ENCODE peak calls at places on chromosome 2, in ten cellular contexts. R, N, I, X, C, D, E, S, A and J are unnamed samples.

GRCh38 chr2:191265311-191266170 is 20.3 kb downstream of the MYO1B start:
- DNase-seq in A (no peak), E (no peak), X (no peak), S (peak), I (no peak), C (peak), R (peak), N (peak), D (no peak), J (peak)

GRCh38 chr2:73291461-73292315 is 1.7 kb downstream of the EGR4 start:
- DNase-seq in R (no peak), D (peak), S (no peak), A (no peak), C (no peak), N (peak), I (peak), X (peak), E (peak), J (peak)

GRCh38 chr2:53381271-53381670 is 386.3 kb upstream of the CHAC2 start:
- DNase-seq in S (no peak), A (no peak), E (no peak), X (no peak), C (no peak), N (no peak), I (no peak), D (no peak), R (no peak), J (no peak)

GRCh38 chr2:44951714-44952113 is 10.2 kb downstream of the SIX3 start:
- DNase-seq in E (no peak), I (no peak), C (no peak), D (no peak), X (no peak), S (no peak), R (no peak), N (no peak), A (no peak), J (no peak)

GRCh38 chr2:240784629-240785423 is 35.2 kb downstream of the KIF1A start:
- DNase-seq in I (no peak), C (no peak), N (no peak), S (no peak), E (no peak), X (peak), R (no peak), A (no peak), D (peak), J (no peak)

GRCh38 chr2:239629936-239630617 is 229.3 kb upstream of the HDAC4 start:
- DNase-seq in X (no peak), D (no peak), R (peak), S (peak), N (no peak), A (no peak), E (no peak), C (peak), I (no peak), J (no peak)

GRCh38 chr2:143171817-143172216 is 42.6 kb downstream of the ARHGAP15 start:
- DNase-seq in X (no peak), S (peak), D (no peak), N (peak), I (peak), R (peak), C (no peak), E (no peak), A (no peak), J (peak)

GRCh38 chr2:15650616-15651366 is 59.1 kb downstream of the DDX1 start:
- DNase-seq in E (no peak), S (no peak), X (no peak), C (no peak), D (no peak), I (no peak), R (no peak), A (no peak), N (no peak), J (no peak)

GRCh38 chr2:236986524-236987330 is 99.0 kb upstream of the COPS8 start:
- DNase-seq in I (no peak), R (no peak), C (no peak), A (no peak), D (no peak), S (no peak), X (no peak), E (no peak), N (no peak), J (no peak)

GRCh38 chr2:177753682-177754475 is 318.7 kb downstream of the PDE11A start:
- DNase-seq in S (peak), D (no peak), C (peak), A (peak), I (peak), E (peak), X (peak), N (peak), R (peak), J (peak)

GRCh38 chr2:170077830-170078569 is 99.9 kb upstream of the MYO3B start:
- DNase-seq in I (no peak), D (no peak), N (no peak), C (no peak), E (no peak), X (no peak), S (no peak), A (no peak), R (no peak), J (no peak)

GRCh38 chr2:20091305-20091991 is 40.0 kb upstream of the LAPTM4A start:
- DNase-seq in X (no peak), E (no peak), I (peak), S (peak), R (peak), N (peak), D (no peak), A (peak), C (peak), J (peak)

GRCh38 chr2:18559531-18559930 is 922 bp downstream of the RDH14 start:
- DNase-seq in N (no peak), X (no peak), C (no peak), A (no peak), S (no peak), E (no peak), I (peak), D (no peak), R (no peak), J (no peak)

GRCh38 chr2:32061973-32062861 is 1.1 kb upstream of the SPAST start:
- DNase-seq in E (peak), D (no peak), N (peak), I (no peak), A (no peak), R (peak), S (peak), C (peak), X (peak), J (no peak)

GRCh38 chr2:174332607-174333001 is 2.1 kb upstream of the SP9 start:
- DNase-seq in A (no peak), X (no peak), R (no peak), S (no peak), E (peak), D (no peak), N (no peak), I (peak), C (no peak), J (no peak)
- H3K4me3 ChIP-seq in A (peak), X (no peak), R (peak), S (no peak), E (peak), D (no peak), N (no peak), I (peak), C (no peak), J (no peak)

DNA sequence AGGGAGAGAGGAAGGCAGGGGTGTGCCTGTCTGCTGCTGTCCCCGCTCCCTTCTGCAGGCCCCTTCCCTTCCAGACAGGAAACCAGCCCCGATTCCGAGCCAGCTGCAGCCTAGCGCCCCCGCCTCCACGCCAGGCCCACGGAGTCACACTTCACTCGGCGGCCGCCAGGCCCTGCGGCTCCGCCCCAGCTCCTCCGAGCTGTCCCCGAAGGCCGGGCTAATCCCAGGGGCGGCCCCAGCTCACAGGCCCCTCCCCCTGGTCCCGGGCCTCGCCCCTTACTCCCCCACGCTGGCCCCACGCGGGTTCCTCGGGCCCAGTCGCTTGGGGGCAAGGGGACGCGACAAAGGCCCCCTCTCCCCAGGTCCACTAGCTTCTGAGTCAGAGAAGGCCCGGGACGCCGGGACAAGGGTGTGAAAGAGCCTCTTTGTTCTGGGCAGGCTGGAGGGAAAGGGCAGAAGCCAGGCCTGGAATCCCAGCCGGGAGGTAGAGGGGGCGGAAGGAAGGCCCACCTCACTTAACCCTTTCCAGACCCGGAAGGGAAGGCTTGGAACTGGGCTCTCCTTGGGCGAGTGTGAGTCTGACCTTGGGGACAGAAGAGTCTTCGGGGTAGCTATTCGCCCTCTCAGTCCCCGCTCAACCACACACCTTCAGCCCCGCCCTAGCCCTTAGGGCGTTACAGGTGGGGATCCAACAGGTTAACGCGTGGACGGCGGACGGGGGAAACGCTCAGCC is 1.2 kb downstream of the RTKN start:
- DNase-seq in D (peak), I (peak), C (peak), S (peak), X (peak), R (peak), A (peak), N (peak), E (peak), J (peak)
- TF ChIP-seq CTCF in D (peak), I (no peak), C (no peak), S (peak), X (no peak), R (peak), A (peak), N (peak), E (peak), J (no peak)

GRCh38 chr2:26401739-26402541 is at the start of gene DRC1:
- DNase-seq in R (peak), C (peak), N (peak), D (peak), S (peak), A (peak), E (peak), X (peak), I (peak), J (peak)
- H3K4me3 ChIP-seq in R (peak), C (peak), N (peak), D (no peak), S (no peak), A (peak), E (peak), X (peak), I (peak), J (peak)

GRCh38 chr2:210399440-210400041 is 77.0 kb downstream of the LANCL1 start:
- DNase-seq in C (peak), X (no peak), N (peak), R (no peak), D (no peak), A (no peak), I (peak), E (no peak), S (peak), J (no peak)
- TF ChIP-seq CTCF in C (peak), X (peak), N (peak), R (peak), D (no peak), A (no peak), I (peak), E (peak), S (peak), J (peak)

GRCh38 chr2:188787661-188788044 is 186.5 kb upstream of the COL3A1 start:
- DNase-seq in X (no peak), R (peak), E (no peak), I (no peak), S (peak), A (no peak), N (peak), D (no peak), C (peak), J (peak)
- H3K4me3 ChIP-seq in X (no peak), R (no peak), E (no peak), I (no peak), S (no peak), A (no peak), N (no peak), D (no peak), C (no peak), J (peak)

DNA sequence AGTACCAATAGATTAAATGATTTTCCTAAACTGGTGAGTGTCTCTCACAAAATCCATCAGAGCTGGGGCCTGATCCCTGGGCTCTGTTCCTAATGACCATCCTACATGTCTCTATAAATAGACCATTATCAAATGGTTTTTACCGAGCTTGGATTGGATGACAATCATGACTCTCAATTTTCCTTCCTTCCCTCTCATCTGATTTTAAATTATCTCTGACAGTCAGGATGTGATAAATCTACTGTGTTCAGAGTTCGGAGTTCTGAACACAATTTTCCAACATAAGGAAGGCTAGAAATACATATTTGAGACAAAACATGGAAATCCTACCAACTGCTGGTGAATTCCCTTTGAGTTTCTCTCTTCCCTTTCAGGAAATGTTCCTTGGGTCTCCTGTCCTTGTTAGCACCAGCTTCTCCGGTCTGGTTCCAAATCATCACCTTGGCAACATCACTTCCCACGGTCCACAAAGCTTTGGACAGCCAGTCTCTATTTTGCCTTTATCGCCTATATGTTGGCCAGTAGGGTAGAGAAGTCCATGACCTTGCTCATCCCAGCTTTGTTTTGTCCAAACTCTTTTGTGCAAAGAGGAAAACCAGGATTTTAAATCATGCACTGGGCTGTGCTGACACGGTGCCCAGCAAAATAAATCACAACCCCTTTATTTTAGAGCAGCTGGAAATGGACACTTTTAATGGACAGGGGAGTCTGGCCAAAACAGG is 139.6 kb upstream of the ITGA6 start:
- DNase-seq in X (no peak), C (no peak), S (peak), I (no peak), E (no peak), A (no peak), D (no peak), N (no peak), R (no peak), J (no peak)
- TF ChIP-seq CTCF in X (no peak), C (no peak), S (no peak), I (no peak), E (no peak), A (no peak), D (no peak), N (no peak), R (no peak), J (no peak)

GRCh38 chr2:127193164-127193947 is 26.7 kb downstream of the CYP27C1 start:
- DNase-seq in I (no peak), C (no peak), D (peak), E (peak), X (no peak), N (no peak), A (no peak), S (peak), R (peak), J (no peak)
- H3K4me3 ChIP-seq in I (no peak), C (no peak), D (no peak), E (no peak), X (no peak), N (no peak), A (no peak), S (no peak), R (peak), J (no peak)

DNA sequence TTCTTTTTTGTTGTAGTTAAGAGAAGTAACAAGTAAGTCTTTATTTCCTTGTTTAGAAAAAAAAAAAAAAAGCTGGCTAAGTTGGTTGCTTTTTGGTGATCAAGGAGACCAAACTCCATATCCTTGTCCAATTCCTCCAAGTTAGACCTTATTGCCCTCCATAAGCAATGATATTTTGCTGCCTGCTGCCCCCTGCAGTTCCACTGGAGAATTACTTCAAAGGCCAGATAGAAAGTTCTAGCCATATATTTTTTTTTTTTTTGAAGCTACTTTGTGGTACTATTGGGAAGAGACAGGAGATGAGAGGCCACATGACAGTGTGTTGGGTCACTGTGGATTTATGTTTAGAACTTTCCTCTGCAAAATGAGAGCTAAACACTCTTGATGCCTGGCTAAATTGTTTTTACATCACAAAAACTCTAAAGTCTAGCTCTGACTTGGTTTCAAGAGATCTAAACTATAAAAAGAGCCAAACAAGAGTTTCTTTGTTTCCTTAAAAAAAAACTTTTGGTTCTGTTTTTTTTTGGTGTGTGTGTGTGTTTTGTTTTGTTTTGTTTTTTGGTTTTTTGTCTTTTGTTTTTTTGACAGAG is 80.7 kb upstream of the RASGRP3 start:
- DNase-seq in X (peak), S (peak), N (peak), E (peak), D (no peak), A (no peak), C (no peak), R (peak), I (peak), J (peak)
- TF ChIP-seq CTCF in X (peak), S (peak), N (peak), E (peak), D (peak), A (peak), C (peak), R (peak), I (peak), J (peak)